ENCODE peak calls at places on chromosome 4, in six cellular contexts. Z is amniotic stem cell, L is T-helper 9 cell, D is HT1080, E is ACHN, T is tibial artery. A is an unnamed sample.
A peak's percentile ranks its signal among the peaks of the same experiment; 100 is the strongest.

GRCh38 chr4:94551616-94552564 is 100.1 kb downstream of the PDLIM5 start:
- DNase-seq in L (no peak), E (no peak), D (no peak), Z (no peak), T (no peak), A (no peak)

GRCh38 chr4:79225360-79225759 is 100.5 kb downstream of the NAA11 start:
- DNase-seq in E (no peak), D (no peak), T (no peak), L (no peak), Z (no peak), A (no peak)

GRCh38 chr4:34293459-34293858 is 1950.9 kb downstream of the ARAP2 start:
- DNase-seq in Z (no peak), L (no peak), T (no peak), D (peak; percentile 67), E (no peak), A (no peak)

GRCh38 chr4:109912706-109913621 is at the start of gene EGF:
- DNase-seq in L (no peak), D (peak; percentile 76), T (no peak), E (peak; percentile 60), Z (no peak), A (no peak)

GRCh38 chr4:160319221-160319867 is 1216.5 kb downstream of the RAPGEF2 start:
- DNase-seq in D (peak; percentile 82), Z (no peak), E (no peak), T (no peak), L (no peak), A (no peak)

GRCh38 chr4:107044170-107044569 is 8.1 kb upstream of the DKK2 start:
- DNase-seq in T (no peak), Z (no peak), E (no peak), D (no peak), L (no peak), A (no peak)

GRCh38 chr4:182938213-182938645 is 21.0 kb upstream of the DCTD start:
- DNase-seq in L (peak; percentile 53), E (peak; percentile 68), T (peak; percentile 79), D (peak; percentile 68), Z (no peak), A (peak; percentile 24)

GRCh38 chr4:7546809-7547367 is 112.2 kb upstream of the PSAPL1 start:
- DNase-seq in E (no peak), T (no peak), D (no peak), Z (peak; percentile 57), L (no peak), A (no peak)

GRCh38 chr4:88533088-88533790 is 9.7 kb upstream of the PYURF start:
- DNase-seq in D (peak; percentile 81), E (no peak), T (no peak), L (no peak), Z (no peak), A (no peak)

GRCh38 chr4:6228158-6229067 is 28.1 kb upstream of the JAKMIP1 start:
- DNase-seq in E (no peak), T (peak; percentile 27), Z (no peak), D (no peak), L (no peak), A (no peak)

GRCh38 chr4:47862297-47862696 is 24.4 kb upstream of the CORIN start:
- DNase-seq in Z (no peak), D (no peak), L (no peak), T (no peak), E (peak; percentile 5), A (no peak)

GRCh38 chr4:89196745-89197144 is 85.4 kb downstream of the TIGD2 start:
- DNase-seq in D (no peak), T (no peak), E (peak; percentile 16), L (no peak), Z (no peak), A (no peak)

GRCh38 chr4:532588-533317 is 33.7 kb downstream of the PIGG start:
- DNase-seq in Z (no peak), T (no peak), L (no peak), E (peak; percentile 2), D (no peak), A (no peak)

GRCh38 chr4:98851806-98852205 is 77.1 kb downstream of the EIF4E start:
- DNase-seq in E (no peak), L (no peak), D (peak; percentile 68), T (no peak), Z (no peak), A (no peak)

GRCh38 chr4:139575072-139575471 is 19.1 kb upstream of the SETD7 start:
- DNase-seq in D (no peak), E (no peak), L (no peak), T (no peak), Z (no peak), A (no peak)

GRCh38 chr4:86934147-86934771 is 552 bp upstream of the AFF1 start:
- DNase-seq in L (no peak), T (no peak), E (peak; percentile 41), D (no peak), Z (no peak), A (no peak)

GRCh38 chr4:78768447-78769177 is 7.5 kb upstream of the BMP2K start:
- DNase-seq in D (peak; percentile 40), Z (no peak), T (no peak), L (no peak), E (no peak), A (no peak)

GRCh38 chr4:102318526-102318925 is 26.8 kb downstream of the SLC39A8 start:
- DNase-seq in D (no peak), Z (no peak), T (no peak), L (no peak), E (no peak), A (no peak)

GRCh38 chr4:11250510-11250909 is 178.2 kb downstream of the HS3ST1 start:
- DNase-seq in D (no peak), Z (no peak), L (no peak), E (no peak), T (no peak), A (no peak)

GRCh38 chr4:155974476-155974749 is 20.7 kb upstream of the CTSO start:
- DNase-seq in Z (no peak), T (no peak), L (no peak), E (no peak), D (no peak), A (no peak)

GRCh38 chr4:61555789-61556188 is 355.7 kb downstream of the ADGRL3 start:
- DNase-seq in D (peak; percentile 81), L (no peak), Z (no peak), E (peak; percentile 36), T (no peak), A (no peak)

GRCh38 chr4:141652161-141652778 is 15.9 kb downstream of the IL15 start:
- DNase-seq in D (no peak), E (no peak), L (no peak), Z (no peak), T (no peak), A (no peak)

GRCh38 chr4:61489927-61490326 is 289.8 kb downstream of the ADGRL3 start:
- DNase-seq in T (no peak), Z (no peak), E (no peak), D (peak; percentile 6), L (no peak), A (no peak)

GRCh38 chr4:171846232-171846631 is 33.0 kb downstream of the GALNTL6 start:
- DNase-seq in D (peak; percentile 50), T (no peak), E (peak; percentile 65), L (no peak), Z (peak; percentile 42), A (no peak)

GRCh38 chr4:106670911-106671310 is 302.3 kb upstream of the GIMD1 start:
- DNase-seq in Z (no peak), L (no peak), E (no peak), D (no peak), T (no peak), A (no peak)

GRCh38 chr4:6194458-6195195 is 5.7 kb downstream of the JAKMIP1 start:
- DNase-seq in E (no peak), L (no peak), T (peak; percentile 38), Z (no peak), D (no peak), A (no peak)

GRCh38 chr4:47698837-47699236 is 139.0 kb downstream of the CORIN start:
- DNase-seq in T (no peak), E (no peak), D (no peak), L (no peak), Z (no peak), A (no peak)

GRCh38 chr4:80498725-80499124 is 163.2 kb downstream of the CFAP299 start:
- DNase-seq in T (no peak), E (no peak), D (no peak), L (no peak), Z (no peak), A (no peak)

GRCh38 chr4:13892739-13893105 is 265.2 kb upstream of the BOD1L1 start:
- DNase-seq in T (no peak), L (no peak), E (peak; percentile 8), Z (no peak), D (no peak), A (no peak)

A was measured in stimulated activated naive CD4-positive, alpha-beta T cell.